ENCODE peak calls at places on chromosomes 11 and 22, in five cellular contexts. J, X, C, S and T are unnamed samples. For H3K27me3, the result is how much of the 10 kb centered on the place peaks cover.

GRCh38 chr11:12276356-12276755 is 101.0 kb upstream of the PARVA start:
- DNase-seq in C (no peak), S (no peak), J (no peak), X (no peak), T (no peak)

GRCh38 chr11:61131998-61132555 is 29.1 kb downstream of the VPS37C start:
- DNase-seq in X (no peak), J (no peak), C (no peak), S (no peak), T (no peak)

GRCh38 chr11:36433896-36434295 is 76.2 kb downstream of the TRAF6 start:
- DNase-seq in J (no peak), C (no peak), X (no peak), S (no peak), T (no peak)

GRCh38 chr11:113267536-113267935 is 46.8 kb upstream of the TTC12 start:
- DNase-seq in C (no peak), J (no peak), S (no peak), X (no peak), T (no peak)

GRCh38 chr11:74966651-74967050 is 17.6 kb downstream of the SPCS2 start:
- DNase-seq in X (peak), S (no peak), C (no peak), J (no peak), T (no peak)

GRCh38 chr22:48884292-48884691 is 943.4 kb downstream of the BRD1 start:
- DNase-seq in X (no peak), C (no peak), S (no peak), J (no peak), T (no peak)

GRCh38 chr11:76510060-76511047 is 65.5 kb downstream of the EMSY start:
- DNase-seq in C (no peak), X (peak), S (no peak), J (no peak), T (no peak)

GRCh38 chr22:49576241-49577141 is 251.2 kb downstream of the BRD1 start:
- DNase-seq in S (no peak), C (no peak), J (no peak), X (no peak), T (no peak)

DNA sequence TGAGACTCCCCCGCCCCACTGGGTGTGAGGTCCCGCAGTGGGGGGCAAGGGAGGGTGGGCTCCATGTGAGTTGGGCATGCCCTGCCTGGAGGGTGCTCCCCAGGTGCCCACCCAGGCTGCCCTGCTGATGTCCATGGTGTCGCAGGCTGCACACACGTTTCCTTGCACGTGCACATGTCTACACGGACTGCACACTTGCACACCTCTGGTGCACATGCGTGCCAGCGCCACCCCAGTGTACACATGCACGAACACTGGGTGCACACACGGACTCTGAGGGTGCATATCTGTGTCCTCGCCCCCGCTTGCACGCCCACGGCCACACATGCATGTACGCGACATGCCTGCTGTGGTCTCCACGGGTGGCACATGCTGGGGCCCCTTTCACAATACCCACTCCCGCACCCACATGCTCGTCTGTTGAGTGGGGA is 35.2 kb upstream of the PRODH start:
- DNase-seq in J (no peak), S (no peak), X (no peak), C (no peak), T (no peak)
- H3K27me3 ChIP-seq in J (under half), S (under half), X (under half), C (under half), T (half or more)

GRCh38 chr22:46068176-46068907 is 82.0 kb upstream of the PPARA start:
- DNase-seq in C (no peak), S (no peak), X (peak), J (no peak), T (no peak)
- H3K4me3 ChIP-seq in C (no peak), S (peak), X (peak), J (no peak), T (peak)

GRCh38 chr11:106322111-106322510 is 244.6 kb downstream of the AASDHPPT start:
- DNase-seq in S (no peak), J (no peak), X (no peak), C (no peak), T (no peak)
- H3K27me3 ChIP-seq in S (under half), J (under half), X (under half), C (under half), T (under half)

GRCh38 chr22:20431520-20432237 is 5.9 kb downstream of the SCARF2 start:
- DNase-seq in C (no peak), S (no peak), J (no peak), X (no peak), T (no peak)

GRCh38 chr22:20428496-20429253 is 8.9 kb downstream of the SCARF2 start:
- DNase-seq in C (no peak), X (no peak), J (no peak), S (no peak), T (no peak)

GRCh38 chr22:20429254-20430100 is 8.1 kb downstream of the SCARF2 start:
- DNase-seq in S (peak), X (no peak), C (peak), J (peak), T (no peak)

GRCh38 chr22:20430641-20431519 is 6.7 kb downstream of the SCARF2 start:
- DNase-seq in S (peak), X (peak), C (peak), J (peak), T (no peak)

DNA sequence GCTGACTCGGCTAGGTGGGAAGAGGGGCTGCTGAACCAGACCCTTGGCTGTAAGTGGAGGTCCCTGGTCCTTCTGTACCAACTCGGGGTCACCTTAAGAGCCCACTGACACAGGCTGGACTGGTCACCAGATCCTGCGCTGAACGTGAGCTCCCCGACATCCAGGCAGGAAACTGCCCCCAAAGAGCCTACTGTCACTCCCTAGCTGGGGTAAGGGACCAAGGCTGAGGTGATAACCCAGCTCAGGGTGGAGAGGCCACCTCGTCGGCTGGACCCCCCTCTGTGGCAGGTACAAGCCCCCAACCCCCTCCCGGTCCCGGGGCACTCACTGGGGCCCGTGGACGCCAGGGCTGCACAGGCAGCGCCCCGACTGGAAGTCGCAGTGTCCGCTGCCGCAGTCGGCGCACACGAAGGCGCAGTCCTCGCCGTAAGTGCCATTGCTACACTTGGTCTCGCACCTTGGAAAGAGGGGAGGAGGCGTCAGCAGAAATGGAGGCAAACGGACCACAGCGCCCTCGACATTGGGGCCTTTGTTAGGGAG is 7.5 kb downstream of the SCARF2 start:
- DNase-seq in J (no peak), C (no peak), S (no peak), X (no peak), T (no peak)
- H3K4me3 ChIP-seq in J (peak), C (peak), S (peak), X (no peak), T (peak)

GRCh38 chr11:67521924-67522323 is 1.3 kb downstream of the CABP2 start:
- DNase-seq in C (no peak), X (no peak), S (no peak), J (no peak), T (no peak)
- H3K27me3 ChIP-seq in C (under half), X (under half), S (under half), J (under half), T (under half)

GRCh38 chr11:40290031-40290650 is 1169.3 kb downstream of the LRRC4C start:
- DNase-seq in C (no peak), S (no peak), X (no peak), J (no peak), T (no peak)
- H3K4me3 ChIP-seq in C (no peak), S (no peak), X (no peak), J (no peak), T (no peak)

GRCh38 chr11:57481315-57481714 is 21.0 kb downstream of the RTN4RL2 start:
- DNase-seq in J (no peak), X (no peak), C (no peak), S (no peak), T (no peak)

GRCh38 chr11:57481915-57482781 is 21.8 kb downstream of the RTN4RL2 start:
- DNase-seq in J (no peak), S (no peak), C (no peak), X (no peak), T (no peak)

GRCh38 chr11:57479925-57480324 is 19.6 kb downstream of the RTN4RL2 start:
- DNase-seq in X (no peak), S (no peak), C (no peak), J (no peak), T (no peak)

GRCh38 chr11:57478971-57479663 is 18.8 kb downstream of the RTN4RL2 start:
- DNase-seq in X (no peak), S (no peak), C (no peak), J (no peak), T (no peak)

DNA sequence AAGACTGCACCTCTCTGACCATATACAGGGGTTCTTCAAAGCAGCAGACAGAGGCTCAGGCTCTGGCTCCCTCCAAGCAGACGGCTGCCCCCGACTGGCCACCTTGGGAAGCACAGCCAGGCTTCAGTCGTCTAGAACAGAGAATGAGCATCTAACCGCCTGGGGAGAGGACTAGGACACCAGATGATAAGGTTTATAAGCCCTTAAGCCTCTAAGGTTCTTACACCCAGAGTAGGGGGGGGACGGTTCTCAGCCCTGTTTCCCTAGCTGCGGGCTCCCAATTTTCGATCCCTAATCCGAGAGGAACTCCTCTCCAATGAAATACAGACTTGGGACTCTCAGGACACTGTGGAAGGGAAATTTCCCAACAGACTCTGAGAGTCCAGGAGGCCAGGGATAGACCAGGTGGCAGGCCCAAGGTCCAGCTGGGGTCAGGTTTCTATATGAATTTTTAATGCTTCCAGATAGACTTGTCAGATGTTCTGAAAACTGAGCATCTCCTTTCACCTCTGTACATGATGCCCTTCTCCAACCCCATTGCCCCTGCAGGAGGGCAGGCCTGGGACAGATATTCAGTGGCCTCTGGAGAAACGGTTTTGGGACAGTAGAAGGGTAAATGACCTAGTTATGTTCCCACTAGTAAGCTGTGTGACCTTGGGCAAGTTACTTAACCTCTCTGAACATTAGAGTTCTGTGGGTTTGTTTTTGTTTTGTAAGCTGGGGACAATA is 20.2 kb downstream of the RTN4RL2 start:
- DNase-seq in J (no peak), C (peak), S (peak), X (peak), T (no peak)
- H3K27me3 ChIP-seq in J (under half), C (under half), S (under half), X (under half), T (under half)

GRCh38 chr22:35649636-35650250 is 1.5 kb downstream of the APOL6 start:
- DNase-seq in J (no peak), C (no peak), S (no peak), X (no peak), T (no peak)
- H3K4me3 ChIP-seq in J (peak), C (peak), S (peak), X (peak), T (no peak)

GRCh38 chr11:129368889-129369672 is 6.6 kb upstream of the BARX2 start:
- DNase-seq in S (no peak), J (no peak), C (no peak), X (no peak), T (no peak)
- H3K27me3 ChIP-seq in S (under half), J (under half), C (under half), X (half or more), T (under half)

GRCh38 chr11:73528013-73528412 is 69.9 kb downstream of the FAM168A start:
- DNase-seq in J (no peak), X (no peak), S (no peak), C (no peak), T (no peak)

GRCh38 chr11:73528420-73528819 is 69.5 kb downstream of the FAM168A start:
- DNase-seq in S (no peak), X (peak), J (no peak), C (no peak), T (no peak)

GRCh38 chr11:73531386-73531785 is 66.5 kb downstream of the FAM168A start:
- DNase-seq in J (no peak), S (no peak), C (no peak), X (no peak), T (no peak)

GRCh38 chr11:73530109-73530508 is 67.8 kb downstream of the FAM168A start:
- DNase-seq in S (no peak), C (no peak), J (no peak), X (no peak), T (no peak)

GRCh38 chr11:73528877-73529530 is 68.9 kb downstream of the FAM168A start:
- DNase-seq in C (no peak), J (no peak), X (no peak), S (no peak), T (no peak)
- H3K4me3 ChIP-seq in C (peak), J (no peak), X (peak), S (no peak), T (peak)